ENCODE peak calls at places on chromosomes 12 and 14, in ten cellular contexts. U is HCT116, L is adrenal gland, W is uterus, R is ovary, Y is H1, I is esophagus squamous epithelium, F is endothelial cell of umbilical vein, B is Peyer's patch, T is right lobe of liver. C is an unnamed sample.

GRCh38 chr12:39682689-39683477 is 63.3 kb upstream of the ABCD2 start:
- DNase-seq in U (no peak), L (no peak), W (no peak), R (no peak), Y (no peak), I (no peak), F (no peak), B (no peak), T (no peak), C (no peak)

GRCh38 chr12:51771008-51771407 is 77.5 kb downstream of the FIGNL2 start:
- DNase-seq in U (no peak), L (no peak), W (no peak), R (no peak), Y (no peak), I (no peak), F (no peak), B (no peak), T (no peak), C (no peak)

GRCh38 chr12:9331218-9331626 is 123.0 kb upstream of the PZP start:
- DNase-seq in U (peak), L (peak), W (no peak), R (peak), Y (peak), I (no peak), F (peak), B (peak), T (peak), C (peak)

GRCh38 chr14:95468416-95469133 is 47.9 kb downstream of the SYNE3 start:
- DNase-seq in U (no peak), L (no peak), W (no peak), R (no peak), Y (no peak), I (no peak), F (no peak), B (no peak), T (peak), C (no peak)

GRCh38 chr12:34401659-34402227 is 379.4 kb downstream of the ALG10 start:
- DNase-seq in U (no peak), L (no peak), W (peak), R (peak), Y (no peak), I (no peak), F (no peak), B (peak), T (peak), C (no peak)

GRCh38 chr12:14521822-14522221 is 45.9 kb downstream of the PLBD1 start:
- DNase-seq in U (no peak), L (no peak), W (no peak), R (no peak), Y (no peak), I (no peak), F (no peak), B (no peak), T (no peak), C (no peak)

GRCh38 chr14:99560403-99560802 is 43.6 kb downstream of the CCDC85C start:
- DNase-seq in U (no peak), L (no peak), W (no peak), R (no peak), Y (no peak), I (no peak), F (no peak), B (no peak), T (no peak), C (no peak)

GRCh38 chr12:47870175-47870781 is 34.5 kb downstream of the VDR start:
- DNase-seq in U (no peak), L (peak), W (no peak), R (no peak), Y (peak), I (no peak), F (no peak), B (peak), T (peak), C (no peak)

GRCh38 chr12:111396726-111397445 is 8.8 kb upstream of the SH2B3 start:
- DNase-seq in U (peak), L (peak), W (peak), R (peak), Y (peak), I (peak), F (peak), B (peak), T (peak), C (peak)

GRCh38 chr12:87935216-87935615 is 94.0 kb downstream of the C12orf50 start:
- DNase-seq in U (no peak), L (no peak), W (no peak), R (no peak), Y (no peak), I (no peak), F (no peak), B (no peak), T (no peak), C (no peak)

GRCh38 chr12:110253176-110253575 is 27.9 kb upstream of the ATP2A2 start:
- DNase-seq in U (no peak), L (peak), W (no peak), R (peak), Y (no peak), I (no peak), F (no peak), B (no peak), T (peak), C (no peak)

GRCh38 chr14:61322011-61322798 is 826 bp downstream of the PRKCH start:
- DNase-seq in U (no peak), L (peak), W (peak), R (peak), Y (no peak), I (no peak), F (no peak), B (no peak), T (peak), C (no peak)

GRCh38 chr12:109458771-109459208 is 18.3 kb downstream of the KCTD10 start:
- DNase-seq in U (no peak), L (no peak), W (no peak), R (no peak), Y (no peak), I (no peak), F (peak), B (no peak), T (no peak), C (no peak)

GRCh38 chr12:57111046-57111698 is at the start of gene STAT6:
- DNase-seq in U (no peak), L (peak), W (peak), R (peak), Y (no peak), I (peak), F (peak), B (peak), T (peak), C (no peak)

GRCh38 chr12:4153343-4153892 is 120.1 kb upstream of the CCND2 start:
- DNase-seq in U (no peak), L (no peak), W (no peak), R (no peak), Y (no peak), I (no peak), F (no peak), B (peak), T (no peak), C (no peak)

GRCh38 chr12:88339966-88340365 is 197.9 kb downstream of the TMTC3 start:
- DNase-seq in U (no peak), L (no peak), W (no peak), R (no peak), Y (no peak), I (no peak), F (no peak), B (no peak), T (no peak), C (no peak)

GRCh38 chr14:37864861-37865718 is 269.7 kb downstream of the TTC6 start:
- DNase-seq in U (no peak), L (no peak), W (no peak), R (no peak), Y (no peak), I (no peak), F (no peak), B (no peak), T (peak), C (no peak)

GRCh38 chr12:332581-333205 is 56.4 kb downstream of the KDM5A start:
- DNase-seq in U (no peak), L (no peak), W (no peak), R (no peak), Y (no peak), I (no peak), F (peak), B (no peak), T (no peak), C (no peak)

GRCh38 chr14:55832974-55833373 is 253.0 kb downstream of the KTN1 start:
- DNase-seq in U (no peak), L (no peak), W (no peak), R (no peak), Y (no peak), I (no peak), F (no peak), B (no peak), T (no peak), C (no peak)

GRCh38 chr12:5210918-5211290 is 167.2 kb downstream of the KCNA5 start:
- DNase-seq in U (no peak), L (no peak), W (no peak), R (no peak), Y (no peak), I (no peak), F (no peak), B (no peak), T (no peak), C (no peak)

GRCh38 chr12:56071648-56072047 is 8.3 kb upstream of the ERBB3 start:
- DNase-seq in U (no peak), L (peak), W (no peak), R (no peak), Y (no peak), I (no peak), F (no peak), B (no peak), T (no peak), C (no peak)

GRCh38 chr12:22287776-22288621 is 46.5 kb downstream of the ST8SIA1 start:
- DNase-seq in U (no peak), L (no peak), W (no peak), R (no peak), Y (no peak), I (no peak), F (peak), B (no peak), T (no peak), C (no peak)

GRCh38 chr12:108312885-108313203 is 26.3 kb downstream of the CMKLR1 start:
- DNase-seq in U (no peak), L (peak), W (peak), R (no peak), Y (no peak), I (no peak), F (peak), B (no peak), T (no peak), C (no peak)

GRCh38 chr14:49986344-49987014 is 93.6 kb downstream of the ARF6 start:
- DNase-seq in U (no peak), L (no peak), W (no peak), R (no peak), Y (no peak), I (no peak), F (no peak), B (no peak), T (no peak), C (no peak)

GRCh38 chr12:3592856-3593625 is 102.0 kb downstream of the PRMT8 start:
- DNase-seq in U (no peak), L (no peak), W (no peak), R (no peak), Y (no peak), I (no peak), F (no peak), B (no peak), T (no peak), C (no peak)

GRCh38 chr14:93337143-93337753 is 4.4 kb upstream of the BTBD7 start:
- DNase-seq in U (no peak), L (no peak), W (no peak), R (no peak), Y (no peak), I (no peak), F (no peak), B (no peak), T (no peak), C (no peak)

GRCh38 chr12:41552507-41553047 is 364.5 kb downstream of the PDZRN4 start:
- DNase-seq in U (no peak), L (no peak), W (no peak), R (no peak), Y (no peak), I (no peak), F (peak), B (no peak), T (no peak), C (no peak)

GRCh38 chr14:99260116-99260515 is 11.9 kb downstream of the BCL11B start:
- DNase-seq in U (no peak), L (no peak), W (no peak), R (no peak), Y (no peak), I (no peak), F (no peak), B (no peak), T (no peak), C (no peak)

GRCh38 chr14:39430762-39431415 is 1.3 kb downstream of the FBXO33 start:
- DNase-seq in U (no peak), L (peak), W (no peak), R (no peak), Y (no peak), I (no peak), F (peak), B (no peak), T (no peak), C (no peak)

GRCh38 chr14:51963164-51963733 is 26.1 kb upstream of the RTRAF start:
- DNase-seq in U (no peak), L (no peak), W (no peak), R (no peak), Y (no peak), I (no peak), F (peak), B (no peak), T (no peak), C (no peak)

GRCh38 chr12:106978035-106978800 is 8.7 kb downstream of the MTERF2 start:
- DNase-seq in U (no peak), L (peak), W (peak), R (peak), Y (no peak), I (no peak), F (no peak), B (no peak), T (peak), C (no peak)

DNA sequence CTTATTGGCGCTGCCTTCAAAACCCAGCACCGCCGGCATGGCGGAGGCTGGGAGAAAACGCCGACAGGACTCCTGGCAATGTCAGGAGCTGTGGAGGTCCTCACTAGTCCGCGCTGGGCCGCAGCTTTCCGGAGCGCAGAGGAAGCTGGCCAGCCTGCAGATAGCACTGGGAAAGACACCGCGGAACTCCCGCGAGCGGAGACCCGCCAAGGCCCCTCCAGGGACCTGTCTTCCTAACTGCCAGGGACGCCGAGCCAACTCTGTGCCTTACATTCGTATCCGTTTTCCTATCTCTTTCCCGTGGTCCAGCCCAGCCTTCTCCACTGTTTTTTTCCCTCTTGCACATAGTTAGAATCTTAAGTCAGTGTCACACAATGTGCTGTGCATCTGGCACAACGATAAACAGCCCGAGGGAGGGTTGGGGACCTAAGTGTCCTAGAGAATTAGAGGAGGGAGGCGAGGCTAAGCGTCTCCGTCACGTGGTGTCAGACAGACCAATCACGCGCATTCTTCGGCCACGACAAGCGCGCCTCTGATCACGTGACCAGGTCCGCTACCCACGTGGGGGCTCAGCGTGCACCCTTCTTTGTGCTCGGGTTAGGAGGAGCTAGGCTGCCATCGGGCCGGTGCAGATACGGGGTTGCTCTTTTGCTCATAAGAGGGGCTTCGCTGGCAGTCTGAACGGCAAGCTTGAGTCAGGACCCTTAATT is at the start of the genes APEX1 and OSGEP:
- DNase-seq in U (peak), L (peak), W (peak), R (peak), Y (peak), I (peak), F (peak), B (peak), T (peak), C (peak)
- TF ChIP-seq POLR2A in U (peak), L (peak), W (peak), R (peak), Y (peak), I (no peak), F (peak), B (peak), T (peak), C (peak)

DNA sequence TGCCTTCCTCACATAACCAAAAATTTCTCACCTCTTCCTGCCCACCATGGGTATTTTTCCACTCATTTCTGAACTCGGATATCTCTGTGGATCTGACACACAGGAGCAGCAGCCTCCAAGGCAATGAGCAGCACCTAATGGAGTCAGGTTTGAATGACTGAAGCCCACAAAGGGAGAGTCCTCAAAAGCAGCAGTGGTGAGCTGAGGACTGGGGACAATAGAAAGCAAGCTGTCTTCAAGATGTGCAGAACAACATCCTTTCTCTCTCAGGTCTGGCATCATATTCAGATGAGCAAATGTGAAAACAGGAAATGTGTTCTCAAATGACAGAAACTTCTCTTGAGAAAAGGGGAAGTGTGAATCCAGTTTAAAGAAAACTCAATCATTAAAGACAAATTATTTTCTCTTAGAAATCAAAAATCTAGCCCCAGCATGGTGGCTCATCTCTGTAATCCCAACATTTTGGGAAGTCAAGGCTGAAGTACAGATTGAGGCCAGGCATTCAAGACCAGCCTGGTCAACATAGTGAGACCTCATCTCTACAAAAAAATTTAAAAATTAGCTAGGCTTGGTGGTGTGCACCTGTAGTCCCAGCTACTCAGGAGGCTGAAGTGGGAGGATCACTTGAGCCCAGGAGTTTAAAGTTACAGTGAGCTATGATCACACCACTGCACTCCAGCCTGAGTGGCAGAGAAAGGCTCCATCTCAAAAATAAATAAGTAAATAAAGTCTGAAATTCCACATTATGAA is 54.2 kb downstream of the C12orf42 start:
- DNase-seq in U (no peak), L (no peak), W (no peak), R (no peak), Y (no peak), I (no peak), F (no peak), B (peak), T (no peak), C (no peak)
- TF ChIP-seq POLR2A in U (no peak), L (no peak), W (no peak), R (no peak), Y (no peak), I (no peak), F (no peak), B (no peak), T (no peak), C (no peak)

DNA sequence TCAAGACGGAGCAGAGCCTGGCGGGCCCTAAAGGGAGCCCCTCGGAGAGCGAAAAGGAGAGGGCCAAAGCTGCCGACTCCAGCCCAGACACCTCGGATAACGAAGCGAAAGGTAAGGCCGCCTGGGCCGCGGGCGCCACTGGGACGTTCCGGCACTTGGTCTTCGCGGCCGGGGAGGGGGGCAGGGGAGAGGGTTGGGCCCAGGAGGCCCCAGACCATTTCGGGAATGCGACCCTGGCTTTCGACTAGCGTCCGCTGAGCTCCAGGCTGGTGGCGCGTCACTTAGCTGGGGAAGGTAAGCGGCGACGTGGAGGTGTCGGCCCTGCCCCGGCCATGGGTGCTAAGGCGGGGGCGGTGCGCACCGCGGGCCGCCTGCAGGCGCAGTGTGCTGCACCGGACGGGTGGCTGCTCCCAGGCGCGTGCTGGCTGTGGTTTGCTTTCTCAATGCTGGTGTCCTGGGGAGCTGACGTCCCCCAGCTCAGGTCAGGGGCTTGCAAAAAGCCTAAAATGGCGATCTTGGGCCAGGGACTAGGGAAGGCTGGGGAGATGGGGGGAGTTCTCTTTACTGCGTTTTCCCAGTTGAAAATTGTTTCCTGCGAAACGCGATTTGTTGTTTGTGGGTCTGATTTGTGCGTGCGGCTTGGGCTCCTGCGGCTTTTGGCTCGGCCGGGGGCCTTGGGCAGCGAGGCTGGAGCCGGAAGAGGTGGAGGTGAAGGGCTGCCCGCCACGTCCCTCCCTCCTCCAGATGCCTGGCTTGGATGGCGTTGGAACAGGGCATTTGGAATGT is 1.1 kb downstream of the HOXC10 start:
- DNase-seq in U (no peak), L (no peak), W (no peak), R (no peak), Y (no peak), I (no peak), F (no peak), B (no peak), T (no peak), C (no peak)
- TF ChIP-seq POLR2A in U (no peak), L (no peak), W (no peak), R (no peak), Y (no peak), I (no peak), F (no peak), B (no peak), T (no peak), C (no peak)

GRCh38 chr12:49161092-49161795 is 27.6 kb downstream of the TUBA1A start:
- DNase-seq in U (no peak), L (no peak), W (no peak), R (no peak), Y (no peak), I (no peak), F (peak), B (no peak), T (no peak), C (no peak)
- TF ChIP-seq POLR2A in U (no peak), L (no peak), W (no peak), R (no peak), Y (no peak), I (no peak), F (no peak), B (no peak), T (no peak), C (no peak)

GRCh38 chr12:53325539-53326061 is 4.2 kb upstream of the AAAS start:
- DNase-seq in U (no peak), L (peak), W (peak), R (peak), Y (no peak), I (no peak), F (peak), B (peak), T (peak), C (no peak)
- TF ChIP-seq POLR2A in U (no peak), L (peak), W (no peak), R (no peak), Y (no peak), I (no peak), F (no peak), B (no peak), T (no peak), C (no peak)

DNA sequence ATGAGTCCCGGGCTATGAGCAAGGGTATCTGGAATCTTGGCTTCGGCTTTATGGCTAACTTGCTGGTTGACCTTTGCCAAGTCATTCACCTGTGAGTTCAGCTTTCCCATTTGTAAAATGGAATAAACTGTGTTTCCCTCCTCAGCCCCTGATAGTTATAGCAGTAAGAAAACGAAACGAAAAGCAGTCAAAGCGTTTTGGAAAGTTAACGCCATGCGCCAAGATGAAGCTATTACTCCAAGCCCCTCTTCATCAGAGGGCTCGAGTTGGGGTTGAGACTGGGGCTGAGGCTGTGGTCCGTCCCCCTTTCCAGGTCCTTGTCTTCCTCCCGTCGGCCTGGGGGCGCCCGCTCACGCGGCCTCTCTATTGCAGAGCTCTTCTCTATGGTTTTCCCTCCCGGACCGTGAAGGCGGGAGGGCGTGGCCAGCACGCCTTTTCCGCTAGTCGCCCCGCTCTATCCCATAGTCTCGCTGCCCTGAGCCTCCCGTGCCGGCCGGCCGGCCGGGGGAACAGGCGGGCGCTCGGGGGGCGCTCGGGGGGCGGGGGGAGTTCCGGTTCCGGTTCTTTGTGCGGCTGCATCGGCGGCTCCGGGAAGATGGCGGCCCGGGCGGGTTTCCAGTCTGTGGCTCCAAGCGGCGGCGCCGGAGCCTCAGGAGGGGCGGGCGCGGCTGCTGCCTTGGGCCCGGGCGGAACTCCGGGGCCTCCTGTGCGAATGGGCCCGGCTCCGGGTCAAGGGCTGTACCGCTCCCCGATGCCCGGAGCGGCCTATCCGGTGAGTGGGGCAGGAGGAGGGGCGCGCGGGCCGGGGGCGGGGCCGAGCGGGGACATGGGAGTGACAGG is at the start of gene SMARCD1:
- DNase-seq in U (peak), L (peak), W (peak), R (peak), Y (peak), I (peak), F (peak), B (peak), T (peak), C (peak)
- TF ChIP-seq POLR2A in U (peak), L (peak), W (no peak), R (no peak), Y (peak), I (no peak), F (no peak), B (peak), T (peak), C (peak)

C was measured in H54.